ENCODE peak calls at places on chromosomes 1 and 21, in ten cellular contexts. E, H, K, D, T, B, F, W, M and L are unnamed samples.

GRCh38 chr1:44485229-44485932 is 80.3 kb downstream of the RNF220 start:
- DNase-seq in E (peak), H (no peak), K (no peak), D (no peak), T (no peak), B (peak), F (peak), W (no peak), M (no peak), L (no peak)

GRCh38 chr1:15417365-15417934 is 7.8 kb downstream of the EFHD2 start:
- DNase-seq in E (peak), H (no peak), K (peak), D (peak), T (no peak), B (peak), F (peak), W (no peak), M (no peak), L (peak)

GRCh38 chr1:44644806-44645205 is 29.5 kb downstream of the TMEM53 start:
- DNase-seq in E (no peak), H (no peak), K (no peak), D (no peak), T (no peak), B (no peak), F (no peak), W (no peak), M (no peak), L (no peak)

GRCh38 chr1:21902378-21903012 is 34.6 kb downstream of the HSPG2 start:
- DNase-seq in E (no peak), H (no peak), K (no peak), D (no peak), T (no peak), B (no peak), F (no peak), W (no peak), M (no peak), L (no peak)

GRCh38 chr21:32412998-32413504 is 545 bp downstream of the EVA1C start:
- DNase-seq in E (no peak), H (peak), K (peak), D (peak), T (peak), B (no peak), F (no peak), W (no peak), M (peak), L (peak)

GRCh38 chr1:153777648-153778047 is 2.4 kb downstream of the SLC27A3 start:
- DNase-seq in E (peak), H (no peak), K (no peak), D (no peak), T (peak), B (no peak), F (peak), W (no peak), M (no peak), L (peak)

GRCh38 chr1:99634971-99635624 is 10.8 kb upstream of the PALMD start:
- DNase-seq in E (no peak), H (no peak), K (no peak), D (no peak), T (no peak), B (no peak), F (no peak), W (no peak), M (no peak), L (no peak)

GRCh38 chr1:1024421-1025415 is 4.8 kb downstream of the AGRN start:
- DNase-seq in E (no peak), H (no peak), K (no peak), D (no peak), T (no peak), B (peak), F (no peak), W (peak), M (peak), L (peak)

GRCh38 chr21:26332873-26333272 is 162.3 kb upstream of the APP start:
- DNase-seq in E (no peak), H (no peak), K (no peak), D (no peak), T (no peak), B (no peak), F (no peak), W (no peak), M (no peak), L (no peak)

GRCh38 chr1:243559575-243560172 is 290.4 kb downstream of the AKT3 start:
- DNase-seq in E (no peak), H (no peak), K (no peak), D (no peak), T (no peak), B (no peak), F (peak), W (no peak), M (no peak), L (no peak)

GRCh38 chr1:178093958-178094751 is at the start of gene RASAL2:
- DNase-seq in E (peak), H (peak), K (peak), D (peak), T (peak), B (peak), F (peak), W (no peak), M (peak), L (peak)

GRCh38 chr1:11615109-11615508 is 39.1 kb downstream of the FBXO2 start:
- DNase-seq in E (peak), H (no peak), K (no peak), D (no peak), T (no peak), B (no peak), F (no peak), W (no peak), M (no peak), L (no peak)

GRCh38 chr1:198934901-198935301 is 296.1 kb downstream of the PTPRC start:
- DNase-seq in E (no peak), H (no peak), K (no peak), D (no peak), T (no peak), B (no peak), F (peak), W (no peak), M (no peak), L (no peak)

GRCh38 chr1:75203415-75204277 is 69.5 kb downstream of the LHX8 start:
- DNase-seq in E (peak), H (no peak), K (no peak), D (no peak), T (no peak), B (peak), F (peak), W (peak), M (no peak), L (no peak)

GRCh38 chr1:100362821-100363466 is 10.6 kb downstream of the CDC14A start:
- DNase-seq in E (peak), H (no peak), K (no peak), D (no peak), T (no peak), B (peak), F (no peak), W (no peak), M (no peak), L (no peak)

GRCh38 chr1:28104866-28105467 is 16.6 kb upstream of the EYA3 start:
- DNase-seq in E (peak), H (no peak), K (peak), D (no peak), T (peak), B (peak), F (peak), W (peak), M (no peak), L (peak)

GRCh38 chr1:40182956-40183710 is 21.9 kb downstream of the RLF start:
- DNase-seq in E (peak), H (no peak), K (no peak), D (no peak), T (no peak), B (no peak), F (peak), W (peak), M (no peak), L (no peak)

GRCh38 chr21:23699402-23699801 is 1907.9 kb downstream of the MRPL39 start:
- DNase-seq in E (no peak), H (no peak), K (no peak), D (no peak), T (no peak), B (no peak), F (no peak), W (no peak), M (no peak), L (no peak)

GRCh38 chr1:15469836-15470495 is 5.9 kb upstream of the CELA2B start:
- DNase-seq in E (no peak), H (no peak), K (no peak), D (no peak), T (peak), B (no peak), F (no peak), W (no peak), M (no peak), L (no peak)

GRCh38 chr1:212621043-212621829 is 12.7 kb downstream of the ATF3 start:
- DNase-seq in E (no peak), H (no peak), K (no peak), D (no peak), T (peak), B (no peak), F (no peak), W (no peak), M (no peak), L (no peak)

GRCh38 chr1:2080884-2081283 is 30.7 kb downstream of the PRKCZ start:
- DNase-seq in E (no peak), H (no peak), K (no peak), D (no peak), T (no peak), B (no peak), F (no peak), W (no peak), M (no peak), L (no peak)

GRCh38 chr1:20114021-20114648 is 5.2 kb downstream of the PLA2G2D start:
- DNase-seq in E (no peak), H (peak), K (no peak), D (no peak), T (peak), B (no peak), F (no peak), W (no peak), M (no peak), L (no peak)

GRCh38 chr1:10908266-10908665 is 104.2 kb upstream of the TARDBP start:
- DNase-seq in E (no peak), H (no peak), K (no peak), D (no peak), T (no peak), B (no peak), F (no peak), W (no peak), M (no peak), L (no peak)

GRCh38 chr1:74432325-74432724 is 80.1 kb downstream of the LRRC53 start:
- DNase-seq in E (no peak), H (no peak), K (no peak), D (no peak), T (no peak), B (no peak), F (no peak), W (no peak), M (no peak), L (no peak)

GRCh38 chr1:160401972-160402795 is 1.8 kb downstream of the VANGL2 start:
- DNase-seq in E (no peak), H (no peak), K (no peak), D (no peak), T (peak), B (no peak), F (no peak), W (no peak), M (no peak), L (no peak)

GRCh38 chr1:221840511-221841243 is 98.8 kb upstream of the DUSP10 start:
- DNase-seq in E (no peak), H (peak), K (no peak), D (no peak), T (peak), B (no peak), F (no peak), W (no peak), M (no peak), L (no peak)

GRCh38 chr1:89843279-89844121 is 22.7 kb downstream of the LRRC8D start:
- DNase-seq in E (no peak), H (peak), K (peak), D (peak), T (peak), B (peak), F (peak), W (no peak), M (peak), L (peak)

GRCh38 chr1:17729248-17729647 is 25.9 kb upstream of the ACTL8 start:
- DNase-seq in E (no peak), H (no peak), K (no peak), D (no peak), T (no peak), B (no peak), F (no peak), W (no peak), M (no peak), L (no peak)

GRCh38 chr1:226678701-226679100 is 60.4 kb downstream of the ITPKB start:
- DNase-seq in E (no peak), H (no peak), K (no peak), D (no peak), T (no peak), B (no peak), F (no peak), W (no peak), M (no peak), L (no peak)

GRCh38 chr1:234601217-234602017 is 8.6 kb downstream of the IRF2BP2 start:
- DNase-seq in E (peak), H (no peak), K (peak), D (no peak), T (peak), B (no peak), F (peak), W (no peak), M (no peak), L (no peak)

GRCh38 chr1:213110349-213111300 is 59.6 kb downstream of the RPS6KC1 start:
- DNase-seq in E (no peak), H (no peak), K (no peak), D (no peak), T (no peak), B (no peak), F (no peak), W (no peak), M (no peak), L (no peak)

GRCh38 chr1:236480758-236481436 is 42.9 kb upstream of the LGALS8 start:
- DNase-seq in E (peak), H (no peak), K (peak), D (no peak), T (no peak), B (no peak), F (no peak), W (no peak), M (no peak), L (peak)

GRCh38 chr21:26177187-26177586 is 6.6 kb upstream of the APP start:
- DNase-seq in E (no peak), H (no peak), K (no peak), D (peak), T (no peak), B (no peak), F (no peak), W (no peak), M (peak), L (no peak)

DNA sequence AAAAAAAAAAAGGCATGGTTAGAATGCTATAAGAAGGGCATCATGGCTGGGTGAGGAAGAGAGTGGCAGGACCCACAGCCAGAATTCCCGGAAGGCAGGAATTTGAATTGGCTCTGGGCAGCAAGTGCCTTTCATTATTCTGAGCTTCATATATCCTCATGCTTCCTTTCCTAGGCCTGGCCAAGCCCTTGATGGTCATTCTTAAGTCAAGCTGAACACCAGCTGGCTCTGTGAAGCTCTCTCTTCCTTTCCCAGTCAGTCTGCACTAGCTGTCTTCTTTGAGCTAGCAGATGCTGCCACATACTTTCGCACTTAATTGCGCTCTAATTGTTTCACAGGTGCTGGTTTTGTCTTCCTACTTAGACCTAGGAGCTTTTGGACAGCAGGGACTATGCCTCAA is 2.5 kb downstream of the TLR5 start:
- DNase-seq in E (no peak), H (no peak), K (no peak), D (no peak), T (peak), B (no peak), F (no peak), W (no peak), M (no peak), L (no peak)
- TF ChIP-seq POLR2A in E (no peak), H (no peak), K (no peak), D (no peak), T (no peak), B (no peak), F (no peak), W (no peak), M (no peak), L (no peak)

DNA sequence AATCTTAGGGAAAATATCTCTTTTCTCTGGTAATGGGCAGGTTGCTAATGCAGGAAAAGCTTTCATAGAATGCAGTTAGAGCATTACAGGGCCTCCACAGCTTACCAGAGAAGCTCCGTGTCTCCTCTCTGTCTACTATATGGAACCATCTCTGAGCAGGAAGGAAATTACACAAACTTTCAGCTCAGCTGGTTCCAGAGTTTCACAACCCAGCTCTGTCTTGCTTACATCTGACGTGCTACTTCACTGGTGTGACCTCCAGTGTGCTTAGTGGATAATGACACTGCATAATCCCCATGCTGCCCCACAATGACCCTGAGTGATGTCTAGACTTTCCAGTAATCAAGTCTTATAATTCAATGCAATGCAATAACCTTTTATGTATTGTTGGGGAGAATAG is 4.3 kb upstream of the FGGY start:
- DNase-seq in E (peak), H (peak), K (peak), D (peak), T (peak), B (no peak), F (peak), W (no peak), M (no peak), L (peak)
- TF ChIP-seq POLR2A in E (no peak), H (no peak), K (no peak), D (no peak), T (no peak), B (no peak), F (no peak), W (no peak), M (no peak), L (no peak)

GRCh38 chr1:18955442-18956188 is 861 bp downstream of the IFFO2 start:
- DNase-seq in E (peak), H (no peak), K (peak), D (no peak), T (no peak), B (no peak), F (no peak), W (no peak), M (no peak), L (peak)
- TF ChIP-seq POLR2A in E (no peak), H (no peak), K (no peak), D (no peak), T (no peak), B (no peak), F (no peak), W (no peak), M (no peak), L (no peak)

GRCh38 chr1:45906883-45907282 is 103.5 kb downstream of the MAST2 start:
- DNase-seq in E (no peak), H (no peak), K (no peak), D (no peak), T (no peak), B (no peak), F (no peak), W (no peak), M (no peak), L (no peak)
- TF ChIP-seq POLR2A in E (no peak), H (no peak), K (no peak), D (no peak), T (no peak), B (no peak), F (no peak), W (no peak), M (no peak), L (no peak)

GRCh38 chr1:185559684-185560310 is 174.4 kb upstream of the HMCN1 start:
- DNase-seq in E (peak), H (no peak), K (peak), D (peak), T (no peak), B (peak), F (peak), W (peak), M (no peak), L (peak)
- TF ChIP-seq POLR2A in E (no peak), H (no peak), K (no peak), D (no peak), T (no peak), B (no peak), F (no peak), W (no peak), M (no peak), L (no peak)

DNA sequence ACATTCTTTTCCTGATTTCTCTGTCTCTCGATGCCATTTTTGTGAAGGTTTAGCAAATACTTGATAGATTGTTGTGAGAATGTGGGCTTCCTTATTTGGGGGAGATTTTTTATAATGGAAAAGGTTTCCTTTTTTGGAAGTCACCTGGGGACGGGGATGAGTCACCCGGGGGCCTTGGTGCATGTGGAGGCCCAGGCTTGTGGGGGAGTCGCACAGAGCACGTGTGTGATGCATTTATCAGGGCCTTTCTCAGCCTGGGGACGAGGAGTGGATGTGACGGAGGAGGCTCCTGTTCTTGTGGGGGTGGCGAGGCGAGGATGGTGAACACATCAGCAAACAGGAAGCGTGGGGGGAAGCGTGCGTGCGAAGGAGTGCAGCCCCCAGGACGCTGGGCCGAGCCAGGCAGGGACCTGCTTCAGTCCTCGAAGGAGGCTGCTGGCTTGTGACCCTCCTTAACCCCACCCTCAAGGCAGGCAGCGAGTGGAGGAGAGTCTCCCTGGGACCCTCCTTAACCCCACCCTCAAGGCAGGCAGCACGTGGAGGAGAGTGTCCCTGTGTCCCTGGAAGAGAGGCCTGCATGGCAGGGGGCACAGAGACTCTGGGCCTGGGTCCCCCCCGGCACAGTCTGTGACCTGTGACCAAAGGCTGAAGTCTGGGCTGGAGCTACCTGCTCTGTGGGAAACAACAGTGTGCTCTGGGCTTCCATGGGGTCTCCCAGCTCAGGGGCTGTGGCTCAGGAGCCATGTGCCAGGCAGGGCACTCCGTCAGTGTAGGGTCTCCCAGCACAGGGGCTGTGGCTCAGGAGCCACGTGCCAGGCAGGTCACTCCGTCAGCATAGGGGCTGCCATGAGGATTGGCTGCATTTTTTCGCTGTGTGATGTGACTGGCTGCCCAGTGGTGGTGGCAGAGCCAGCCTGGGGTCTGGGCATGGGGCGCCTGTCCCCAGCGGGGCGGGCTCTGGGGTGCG is 57.2 kb downstream of the AGPAT3 start:
- DNase-seq in E (peak), H (no peak), K (no peak), D (no peak), T (no peak), B (no peak), F (peak), W (no peak), M (no peak), L (no peak)
- TF ChIP-seq POLR2A in E (peak), H (no peak), K (no peak), D (no peak), T (no peak), B (no peak), F (no peak), W (no peak), M (no peak), L (no peak)

GRCh38 chr21:42461881-42462877 is 33.8 kb downstream of the RSPH1 start:
- DNase-seq in E (peak), H (peak), K (peak), D (no peak), T (peak), B (no peak), F (no peak), W (no peak), M (no peak), L (peak)
- TF ChIP-seq POLR2A in E (peak), H (no peak), K (peak), D (no peak), T (no peak), B (no peak), F (no peak), W (no peak), M (no peak), L (no peak)

GRCh38 chr1:65395887-65396612 is 24.4 kb upstream of the LEPR start:
- DNase-seq in E (no peak), H (no peak), K (no peak), D (no peak), T (no peak), B (no peak), F (peak), W (no peak), M (no peak), L (no peak)
- TF ChIP-seq POLR2A in E (no peak), H (no peak), K (no peak), D (no peak), T (no peak), B (no peak), F (no peak), W (no peak), M (no peak), L (no peak)

GRCh38 chr21:41168391-41169257 is 664 bp downstream of the BACE2 start:
- DNase-seq in E (no peak), H (peak), K (peak), D (peak), T (peak), B (peak), F (peak), W (no peak), M (peak), L (peak)
- TF ChIP-seq POLR2A in E (no peak), H (no peak), K (no peak), D (no peak), T (no peak), B (no peak), F (no peak), W (no peak), M (no peak), L (no peak)